ENCODE peak calls at places on chromosomes 2 and 18, in four cellular contexts. B, V, G and U are unnamed samples.

GRCh38 chr2:88038263-88039105 is 17.1 kb downstream of the KRCC1 start:
- DNase-seq in B (no peak), G (peak), V (peak), U (no peak)

GRCh38 chr2:222708274-222708710 is 36.8 kb downstream of the MOGAT1 start:
- DNase-seq in G (peak), B (peak), V (peak), U (peak)

GRCh38 chr2:54570925-54571694 is 115.0 kb downstream of the SPTBN1 start:
- DNase-seq in B (peak), G (peak), V (no peak), U (no peak)

GRCh38 chr2:202765435-202765834 is 106.1 kb downstream of the ICA1L start:
- DNase-seq in G (no peak), V (no peak), B (peak), U (no peak)

GRCh38 chr2:19801367-19802087 is 100.3 kb downstream of the TTC32 start:
- DNase-seq in V (peak), G (peak), B (peak), U (peak)

GRCh38 chr18:10533111-10533510 is 7.3 kb downstream of the NAPG start:
- DNase-seq in V (no peak), G (no peak), B (no peak), U (no peak)

GRCh38 chr2:143282684-143283083 is 153.5 kb downstream of the ARHGAP15 start:
- DNase-seq in G (no peak), V (no peak), B (no peak), U (no peak)

GRCh38 chr2:3040066-3040428 is 337.6 kb downstream of the EIPR1 start:
- DNase-seq in V (no peak), B (no peak), G (no peak), U (no peak)

GRCh38 chr2:234797566-234798250 is 154.1 kb upstream of the SH3BP4 start:
- DNase-seq in B (no peak), G (no peak), V (no peak), U (no peak)

GRCh38 chr2:118062669-118063068 is 25.6 kb upstream of the INSIG2 start:
- DNase-seq in G (no peak), V (no peak), B (no peak), U (no peak)

GRCh38 chr2:102111823-102112222 is 30.7 kb upstream of the IL1R1 start:
- DNase-seq in V (no peak), B (no peak), G (no peak), U (no peak)

GRCh38 chr2:23697676-23698075 is 229.2 kb downstream of the ATAD2B start:
- DNase-seq in G (peak), V (no peak), B (no peak), U (no peak)

GRCh38 chr18:76398899-76399612 is 96.0 kb downstream of the ZNF516 start:
- DNase-seq in V (peak), G (peak), B (peak), U (peak)

GRCh38 chr18:40234217-40234616 is 1720.8 kb upstream of the PIK3C3 start:
- DNase-seq in G (no peak), B (no peak), V (no peak), U (no peak)